ENCODE peak calls at places on chromosomes 1 and 21, in ten cellular contexts. A, Z, E, T, S, N, L, J, M and C are unnamed samples.

GRCh38 chr1:243233908-243234307 is 21.2 kb downstream of the CEP170 start:
- DNase-seq in A (no peak), S (no peak), N (peak), Z (no peak), E (no peak), J (no peak), T (peak), L (peak), M (no peak), C (peak)

GRCh38 chr1:180144659-180145357 is 9.9 kb upstream of the QSOX1 start:
- DNase-seq in A (no peak), L (no peak), Z (no peak), T (peak), N (no peak), S (no peak), J (no peak), E (no peak), M (no peak), C (no peak)

GRCh38 chr1:214582289-214582891 is 20.6 kb upstream of the CENPF start:
- DNase-seq in T (no peak), Z (no peak), J (no peak), S (no peak), A (no peak), E (no peak), L (no peak), N (no peak), M (no peak), C (no peak)

GRCh38 chr1:219405531-219406331 is 207.2 kb downstream of the ZC3H11B start:
- DNase-seq in L (no peak), T (peak), M (no peak), S (no peak), N (no peak), Z (no peak), E (no peak), A (no peak), J (no peak), C (no peak)

GRCh38 chr1:222975472-222976122 is 160.8 kb downstream of the DISP1 start:
- DNase-seq in L (no peak), Z (no peak), M (no peak), T (peak), E (no peak), J (no peak), N (peak), S (no peak), A (no peak), C (peak)

GRCh38 chr21:34072145-34073031 is 990 bp upstream of the MRPS6 start:
- DNase-seq in S (no peak), E (no peak), J (no peak), A (no peak), N (no peak), L (no peak), Z (peak), T (no peak), M (no peak), C (peak)

GRCh38 chr1:79845951-79846350 is 839.4 kb upstream of the ADGRL4 start:
- DNase-seq in L (no peak), T (peak), E (no peak), Z (peak), A (no peak), J (no peak), M (no peak), N (peak), S (no peak), C (peak)

GRCh38 chr1:115193026-115193425 is 103.7 kb upstream of the TSPAN2 start:
- DNase-seq in T (no peak), M (no peak), N (no peak), L (no peak), S (no peak), E (no peak), Z (no peak), A (no peak), J (no peak), C (no peak)

GRCh38 chr1:5980314-5981008 is 11.8 kb downstream of the NPHP4 start:
- DNase-seq in A (no peak), T (peak), Z (peak), M (peak), N (peak), E (peak), S (peak), J (no peak), L (no peak), C (peak)

GRCh38 chr1:94169126-94169525 is 48.2 kb upstream of the ABCA4 start:
- DNase-seq in J (no peak), T (no peak), E (no peak), L (no peak), A (no peak), S (no peak), Z (no peak), N (no peak), M (no peak), C (no peak)

GRCh38 chr1:21270086-21270689 is 20.1 kb downstream of the ECE1 start:
- DNase-seq in J (peak), Z (peak), L (peak), M (no peak), A (peak), T (peak), E (peak), N (peak), S (peak), C (peak)

GRCh38 chr1:212860713-212861581 is 2.9 kb downstream of the FLVCR1 start:
- DNase-seq in L (no peak), T (peak), A (no peak), S (no peak), N (no peak), E (peak), Z (no peak), M (no peak), J (no peak), C (peak)

GRCh38 chr1:230744382-230744781 is 2.8 kb upstream of the CAPN9 start:
- DNase-seq in N (peak), E (no peak), A (no peak), M (no peak), Z (peak), T (peak), J (peak), S (no peak), L (no peak), C (peak)

GRCh38 chr1:246971322-246971721 is 36.5 kb downstream of the ZNF695 start:
- DNase-seq in T (peak), S (peak), J (peak), A (peak), L (peak), E (peak), M (no peak), Z (peak), N (peak), C (peak)

GRCh38 chr1:30321216-30321910 is 402.0 kb downstream of the MATN1 start:
- DNase-seq in L (no peak), M (no peak), Z (no peak), J (no peak), S (no peak), N (no peak), A (no peak), T (no peak), E (no peak), C (no peak)

GRCh38 chr1:38083541-38083940 is 36.9 kb upstream of the POU3F1 start:
- DNase-seq in S (no peak), E (no peak), J (no peak), M (no peak), T (no peak), N (no peak), Z (no peak), L (no peak), A (no peak), C (no peak)

GRCh38 chr1:162200096-162200847 is 130.8 kb downstream of the NOS1AP start:
- DNase-seq in L (no peak), J (no peak), Z (no peak), T (no peak), E (no peak), M (no peak), S (no peak), A (no peak), N (no peak), C (no peak)

GRCh38 chr1:167272375-167272957 is 51.8 kb downstream of the POU2F1 start:
- DNase-seq in N (no peak), S (no peak), A (no peak), M (no peak), E (no peak), Z (no peak), L (no peak), T (no peak), J (no peak), C (no peak)

GRCh38 chr1:147717706-147718097 is 42.7 kb downstream of the GJA5 start:
- DNase-seq in Z (peak), A (no peak), S (no peak), T (no peak), M (peak), J (no peak), E (no peak), L (no peak), N (no peak), C (no peak)

GRCh38 chr1:52914463-52914862 is 7.1 kb downstream of the ECHDC2 start:
- DNase-seq in Z (no peak), L (no peak), J (no peak), S (no peak), E (no peak), M (no peak), A (no peak), N (no peak), T (no peak), C (no peak)

GRCh38 chr1:155273134-155273982 is at the start of gene CLK2:
- DNase-seq in J (peak), L (peak), S (peak), A (peak), T (peak), N (peak), E (peak), M (peak), Z (peak), C (peak)

GRCh38 chr21:41854426-41854995 is 24.6 kb downstream of the PRDM15 start:
- DNase-seq in A (no peak), E (no peak), N (no peak), T (no peak), J (peak), M (peak), L (no peak), Z (no peak), S (no peak), C (no peak)

GRCh38 chr1:76292418-76293184 is 218.1 kb downstream of the ST6GALNAC3 start:
- DNase-seq in A (no peak), L (no peak), T (no peak), Z (no peak), N (no peak), E (no peak), J (no peak), S (no peak), M (no peak), C (no peak)

GRCh38 chr1:41175546-41175945 is 66.6 kb downstream of the SCMH1 start:
- DNase-seq in N (peak), A (no peak), E (no peak), L (no peak), Z (peak), S (no peak), J (no peak), M (no peak), T (peak), C (no peak)

GRCh38 chr1:7584157-7584556 is 186.9 kb upstream of the VAMP3 start:
- DNase-seq in E (no peak), T (no peak), Z (no peak), M (peak), L (no peak), A (no peak), S (peak), J (no peak), N (no peak), C (no peak)

GRCh38 chr1:108000620-108001105 is 35.7 kb upstream of the VAV3 start:
- DNase-seq in L (peak), T (peak), S (no peak), E (peak), J (peak), N (peak), Z (peak), M (peak), A (no peak), C (peak)

GRCh38 chr1:56526571-56527174 is 52.7 kb downstream of the PLPP3 start:
- DNase-seq in A (no peak), J (no peak), S (no peak), L (no peak), E (no peak), N (no peak), M (no peak), Z (peak), T (no peak), C (no peak)

GRCh38 chr1:40740039-40740991 is 43.3 kb upstream of the KCNQ4 start:
- DNase-seq in E (no peak), N (no peak), S (no peak), L (no peak), A (no peak), J (no peak), Z (no peak), M (no peak), T (peak), C (no peak)

GRCh38 chr1:201760516-201760915 is 68.4 kb upstream of the IPO9 start:
- DNase-seq in M (no peak), A (no peak), S (no peak), E (no peak), N (peak), L (no peak), T (peak), J (no peak), Z (no peak), C (peak)

GRCh38 chr1:67184838-67185421 is 18.7 kb downstream of the IL23R start:
- DNase-seq in T (no peak), L (no peak), M (no peak), A (no peak), N (no peak), S (no peak), J (no peak), E (no peak), Z (no peak), C (no peak)

GRCh38 chr1:25096307-25097150 is 135.8 kb downstream of the SYF2 start:
- DNase-seq in T (no peak), M (no peak), A (no peak), E (no peak), Z (no peak), S (no peak), N (no peak), L (no peak), J (no peak), C (peak)

GRCh38 chr1:41167688-41168087 is 74.4 kb downstream of the SCMH1 start:
- DNase-seq in J (no peak), T (no peak), A (no peak), L (no peak), M (no peak), E (no peak), S (no peak), N (no peak), Z (no peak), C (no peak)

GRCh38 chr1:21292991-21293536 is 2.8 kb upstream of the ECE1 start:
- DNase-seq in S (no peak), T (no peak), N (no peak), J (no peak), M (no peak), E (no peak), Z (peak), A (peak), L (no peak), C (no peak)

GRCh38 chr1:14767075-14767474 is 168.6 kb downstream of the KAZN start:
- DNase-seq in L (no peak), J (no peak), A (no peak), Z (no peak), E (no peak), M (no peak), T (no peak), S (no peak), N (no peak), C (no peak)

GRCh38 chr1:59705849-59706599 is 108.7 kb upstream of the HOOK1 start:
- DNase-seq in E (no peak), T (peak), L (peak), S (no peak), Z (peak), A (no peak), M (no peak), N (peak), J (no peak), C (peak)

GRCh38 chr1:13828454-13829151 is 128.6 kb downstream of the PRDM2 start:
- DNase-seq in A (no peak), S (peak), J (peak), E (peak), T (peak), M (no peak), L (no peak), Z (peak), N (peak), C (no peak)

GRCh38 chr1:209080170-209080781 is 503.2 kb upstream of the CAMK1G start:
- DNase-seq in Z (peak), E (peak), N (no peak), S (no peak), J (no peak), T (peak), A (no peak), M (no peak), L (no peak), C (peak)

GRCh38 chr1:172351761-172352161 is 68.7 kb upstream of the C1orf105 start:
- DNase-seq in N (peak), A (no peak), L (peak), J (no peak), M (no peak), Z (no peak), E (peak), T (peak), S (no peak), C (peak)

GRCh38 chr1:162984699-162985098 is 84.5 kb upstream of the RGS4 start:
- DNase-seq in L (peak), E (no peak), J (no peak), Z (peak), T (peak), N (peak), A (no peak), M (no peak), S (no peak), C (peak)

GRCh38 chr1:200038645-200038986 is 11.1 kb downstream of the NR5A2 start:
- DNase-seq in M (no peak), E (no peak), T (no peak), L (no peak), N (no peak), A (no peak), Z (no peak), S (no peak), J (no peak), C (no peak)

GRCh38 chr1:200037904-200038644 is 10.6 kb downstream of the NR5A2 start:
- DNase-seq in J (no peak), S (no peak), M (no peak), N (no peak), E (no peak), A (no peak), T (no peak), L (no peak), Z (no peak), C (no peak)

GRCh38 chr1:200039849-200040479 is 12.5 kb downstream of the NR5A2 start:
- DNase-seq in A (no peak), J (no peak), Z (no peak), S (no peak), M (no peak), T (no peak), E (no peak), N (no peak), L (peak), C (no peak)

GRCh38 chr1:200040516-200041138 is 13.1 kb downstream of the NR5A2 start:
- DNase-seq in A (no peak), Z (no peak), N (peak), E (peak), J (no peak), L (peak), T (peak), S (no peak), M (no peak), C (no peak)

GRCh38 chr1:200038987-200039848 is 11.7 kb downstream of the NR5A2 start:
- DNase-seq in N (no peak), M (peak), E (peak), L (peak), J (no peak), S (no peak), Z (peak), A (no peak), T (no peak), C (peak)
- H3K4me3 ChIP-seq in N (peak), M (peak), E (peak), L (peak), J (peak), S (peak), Z (peak), A (peak), T (peak), C (peak)

GRCh38 chr1:11858968-11859871 is 475 bp upstream of the NPPB start:
- DNase-seq in M (peak), T (peak), E (peak), Z (peak), L (peak), N (peak), S (peak), A (peak), J (peak), C (peak)
- TF ChIP-seq CTCF in M (no peak), T (peak), E (no peak), Z (peak), L (peak), N (peak), S (peak), A (peak), J (peak), C (peak)

GRCh38 chr21:43918385-43918947 is 53.4 kb downstream of the AGPAT3 start:
- DNase-seq in J (no peak), M (peak), E (no peak), S (peak), N (no peak), Z (no peak), T (no peak), A (no peak), L (no peak), C (no peak)

GRCh38 chr21:43916691-43917514 is 51.9 kb downstream of the AGPAT3 start:
- DNase-seq in A (peak), S (peak), M (peak), L (no peak), N (no peak), E (no peak), T (no peak), Z (no peak), J (peak), C (no peak)

GRCh38 chr21:43917515-43918384 is 52.7 kb downstream of the AGPAT3 start:
- DNase-seq in A (peak), S (peak), Z (peak), M (peak), T (no peak), L (no peak), J (no peak), E (no peak), N (no peak), C (no peak)

GRCh38 chr21:43913928-43914327 is 48.9 kb downstream of the AGPAT3 start:
- DNase-seq in J (no peak), L (no peak), Z (no peak), A (no peak), S (no peak), T (peak), M (peak), N (peak), E (no peak), C (no peak)

GRCh38 chr21:43916076-43916475 is 51.1 kb downstream of the AGPAT3 start:
- DNase-seq in S (no peak), L (no peak), E (no peak), T (no peak), Z (no peak), A (no peak), N (no peak), J (no peak), M (peak), C (no peak)
- H3K4me3 ChIP-seq in S (no peak), L (no peak), E (no peak), T (no peak), Z (no peak), A (peak), N (no peak), J (no peak), M (no peak), C (no peak)

DNA sequence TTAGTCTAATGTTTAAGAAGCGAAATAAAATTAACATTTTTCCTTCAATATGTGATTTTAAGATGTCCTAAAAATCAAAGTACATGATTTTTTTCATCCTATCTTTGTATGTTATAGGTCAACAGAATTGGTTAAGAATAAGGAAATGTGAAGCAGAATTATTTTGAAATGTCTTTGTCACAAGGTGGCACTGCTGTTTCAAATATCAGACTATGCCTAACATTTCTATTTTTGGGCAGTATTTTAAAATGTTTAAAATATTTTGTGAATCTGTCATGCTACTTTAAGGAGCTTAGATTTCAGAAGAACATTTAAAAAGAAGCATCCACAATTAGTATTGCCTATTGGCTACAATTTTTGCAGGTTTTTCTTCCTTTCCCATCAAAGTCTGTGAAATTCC is 38.7 kb downstream of the AMY1C start:
- DNase-seq in N (no peak), L (no peak), A (no peak), T (peak), E (peak), S (no peak), J (no peak), M (no peak), Z (peak), C (peak)
- TF ChIP-seq CTCF in N (no peak), L (no peak), A (no peak), T (no peak), E (peak), S (peak), J (no peak), M (no peak), Z (peak), C (no peak)

GRCh38 chr21:37208056-37208705 is 59.0 kb downstream of the VPS26C start:
- DNase-seq in E (no peak), T (no peak), M (peak), S (peak), A (no peak), L (no peak), Z (peak), N (no peak), J (peak), C (peak)
- H3K4me3 ChIP-seq in E (no peak), T (no peak), M (no peak), S (no peak), A (no peak), L (no peak), Z (no peak), N (no peak), J (no peak), C (peak)